ENCODE peak calls at places on chromosomes 3 and 15, in six cellular contexts. One of them, this sample, is unnamed. For H3K4me1, the result is how much of the 10 kb centered on the place peaks cover.

GRCh38 chr3:69683076-69683806 is 56.0 kb upstream of the MITF start:
- DNase-seq in H1: no peak
- DNase-seq in H9: no peak
- DNase-seq in trophoblast cell: no peak
- DNase-seq in mesenchymal stem cell: no peak
- DNase-seq in IMR-90: no peak
- DNase-seq in this sample: no peak

GRCh38 chr3:57757642-57758297 is 1.7 kb downstream of the SLMAP start:
- DNase-seq in H1: no peak
- DNase-seq in trophoblast cell: peak
- DNase-seq in H9: no peak
- DNase-seq in mesenchymal stem cell: peak
- DNase-seq in IMR-90: peak
- DNase-seq in this sample: peak

GRCh38 chr15:99424131-99424571 is 141.6 kb upstream of the MEF2A start:
- DNase-seq in trophoblast cell: no peak
- DNase-seq in mesenchymal stem cell: no peak
- DNase-seq in IMR-90: no peak
- DNase-seq in H9: no peak
- DNase-seq in H1: no peak
- DNase-seq in this sample: no peak

GRCh38 chr3:65672876-65673815 is 365.6 kb downstream of the MAGI1 start:
- DNase-seq in IMR-90: peak
- DNase-seq in H1: peak
- DNase-seq in trophoblast cell: peak
- DNase-seq in mesenchymal stem cell: peak
- DNase-seq in H9: peak
- DNase-seq in this sample: peak

GRCh38 chr15:68314563-68314962 is 37.0 kb downstream of the FEM1B start:
- DNase-seq in H1: no peak
- DNase-seq in IMR-90: peak
- DNase-seq in H9: peak
- DNase-seq in mesenchymal stem cell: peak
- DNase-seq in trophoblast cell: no peak
- DNase-seq in this sample: no peak

GRCh38 chr15:31389576-31389975 is 62.9 kb downstream of the KLF13 start:
- DNase-seq in IMR-90: no peak
- DNase-seq in trophoblast cell: no peak
- DNase-seq in mesenchymal stem cell: no peak
- DNase-seq in H9: no peak
- DNase-seq in H1: peak
- DNase-seq in this sample: no peak

GRCh38 chr15:25933456-25934158 is 70.5 kb upstream of the ATP10A start:
- DNase-seq in IMR-90: peak
- DNase-seq in H1: peak
- DNase-seq in mesenchymal stem cell: peak
- DNase-seq in H9: peak
- DNase-seq in trophoblast cell: peak
- DNase-seq in this sample: peak

GRCh38 chr15:91922701-91923279 is 69.3 kb downstream of the SLCO3A1 start:
- DNase-seq in IMR-90: no peak
- DNase-seq in trophoblast cell: no peak
- DNase-seq in H1: no peak
- DNase-seq in H9: no peak
- DNase-seq in mesenchymal stem cell: no peak
- DNase-seq in this sample: no peak

DNA sequence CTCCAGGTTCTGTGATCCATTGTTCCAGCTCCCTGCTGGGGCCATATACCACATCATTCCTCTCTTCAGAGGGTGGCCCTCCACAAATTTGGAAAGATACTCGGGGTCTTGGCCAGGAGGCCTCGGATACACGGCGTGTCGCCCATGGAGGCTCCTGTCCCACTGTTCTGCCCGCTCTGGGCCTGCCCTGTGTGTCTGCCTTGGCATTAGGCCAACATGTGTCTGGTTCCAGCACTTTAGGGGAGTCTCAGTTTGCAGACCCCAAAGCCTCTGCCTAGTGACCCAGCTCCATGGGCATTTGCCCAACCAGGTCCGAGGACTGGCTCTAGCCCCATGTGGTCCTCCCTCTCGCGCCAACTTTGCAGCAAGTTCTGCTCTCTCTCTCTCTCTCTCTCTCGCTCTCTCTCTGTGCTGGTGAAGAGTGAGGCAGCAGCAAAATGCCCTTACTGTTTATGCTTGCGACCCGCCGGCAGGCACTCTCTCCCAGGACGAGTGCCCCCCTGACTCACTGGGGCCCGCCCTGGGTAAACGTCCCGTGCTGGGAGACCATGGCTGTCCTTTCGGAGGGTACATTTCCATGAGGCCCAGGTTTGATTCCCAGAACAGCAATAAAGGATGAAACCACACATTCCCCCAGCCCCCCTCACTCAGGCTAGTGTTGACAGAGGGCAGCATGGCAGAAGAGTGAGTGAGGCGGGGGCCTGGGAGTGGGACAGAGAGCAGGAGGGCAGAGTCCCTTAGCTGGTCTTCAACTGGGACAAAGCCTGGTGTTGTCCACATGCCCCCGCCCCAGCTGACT is 77.9 kb downstream of the ISG20 start:
- DNase-seq in H9: no peak
- DNase-seq in trophoblast cell: no peak
- DNase-seq in H1: no peak
- DNase-seq in IMR-90: no peak
- DNase-seq in mesenchymal stem cell: no peak
- DNase-seq in this sample: no peak
- H4K91ac ChIP-seq in H9: no peak
- H4K91ac ChIP-seq in trophoblast cell: no peak
- H4K91ac ChIP-seq in H1: no peak
- H4K91ac ChIP-seq in IMR-90: no peak
- H4K91ac ChIP-seq in mesenchymal stem cell: peak
- H4K91ac ChIP-seq in this sample: no peak

GRCh38 chr3:12895391-12896205 is 54.2 kb upstream of the RPL32 start:
- DNase-seq in trophoblast cell: peak
- DNase-seq in H9: no peak
- DNase-seq in IMR-90: peak
- DNase-seq in H1: no peak
- DNase-seq in mesenchymal stem cell: peak
- DNase-seq in this sample: no peak

GRCh38 chr3:12894629-12895028 is 53.3 kb upstream of the RPL32 start:
- DNase-seq in IMR-90: peak
- DNase-seq in H9: no peak
- DNase-seq in H1: no peak
- DNase-seq in trophoblast cell: peak
- DNase-seq in mesenchymal stem cell: no peak
- DNase-seq in this sample: no peak

GRCh38 chr3:12898290-12898979 is 57.1 kb upstream of the RPL32 start:
- DNase-seq in trophoblast cell: no peak
- DNase-seq in mesenchymal stem cell: no peak
- DNase-seq in IMR-90: no peak
- DNase-seq in H1: no peak
- DNase-seq in H9: no peak
- DNase-seq in this sample: no peak

GRCh38 chr3:12897537-12898289 is 56.3 kb upstream of the RPL32 start:
- DNase-seq in IMR-90: no peak
- DNase-seq in trophoblast cell: peak
- DNase-seq in H9: no peak
- DNase-seq in mesenchymal stem cell: no peak
- DNase-seq in H1: no peak
- DNase-seq in this sample: no peak

DNA sequence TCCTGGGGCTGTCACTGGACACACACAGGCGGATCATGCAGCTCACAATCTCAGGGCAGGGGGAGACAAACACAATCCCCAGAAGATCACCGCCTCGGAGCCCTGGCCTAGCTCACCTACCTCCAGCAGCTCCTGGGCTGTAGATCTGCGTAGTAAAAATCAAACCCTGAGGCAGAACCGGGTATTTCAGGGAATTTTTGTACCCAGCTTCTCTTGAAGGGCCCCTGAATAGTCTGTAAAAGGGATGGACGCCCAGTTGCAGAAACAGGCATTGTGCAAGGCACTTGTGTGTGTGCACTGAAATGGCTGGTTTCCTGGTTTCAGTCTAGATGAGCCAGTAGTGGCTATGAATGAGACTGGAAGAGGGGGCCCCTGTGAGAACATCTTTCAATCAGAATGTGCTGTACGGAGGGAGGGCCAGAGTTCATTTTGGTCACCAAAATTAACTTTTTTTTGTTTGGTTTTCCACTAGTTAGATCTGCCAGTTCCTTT is 54.9 kb upstream of the RPL32 start:
- DNase-seq in mesenchymal stem cell: peak
- DNase-seq in trophoblast cell: no peak
- DNase-seq in IMR-90: peak
- DNase-seq in H9: no peak
- DNase-seq in H1: no peak
- DNase-seq in this sample: no peak
- H3K4me1 ChIP-seq in mesenchymal stem cell: under half
- H3K4me1 ChIP-seq in trophoblast cell: under half
- H3K4me1 ChIP-seq in IMR-90: under half
- H3K4me1 ChIP-seq in H9: under half
- H3K4me1 ChIP-seq in H1: under half
- H3K4me1 ChIP-seq in this sample: under half

GRCh38 chr15:73109751-73110150 is 57.5 kb downstream of the NEO1 start:
- DNase-seq in mesenchymal stem cell: no peak
- DNase-seq in IMR-90: no peak
- DNase-seq in H1: no peak
- DNase-seq in trophoblast cell: no peak
- DNase-seq in H9: no peak
- DNase-seq in this sample: no peak

GRCh38 chr15:73105064-73105463 is 52.8 kb downstream of the NEO1 start:
- DNase-seq in H1: no peak
- DNase-seq in mesenchymal stem cell: no peak
- DNase-seq in trophoblast cell: no peak
- DNase-seq in IMR-90: no peak
- DNase-seq in H9: no peak
- DNase-seq in this sample: no peak

GRCh38 chr15:73108676-73109075 is 56.4 kb downstream of the NEO1 start:
- DNase-seq in mesenchymal stem cell: no peak
- DNase-seq in IMR-90: no peak
- DNase-seq in H1: no peak
- DNase-seq in H9: no peak
- DNase-seq in trophoblast cell: no peak
- DNase-seq in this sample: no peak

GRCh38 chr15:73114064-73114463 is 61.8 kb downstream of the NEO1 start:
- DNase-seq in H9: peak
- DNase-seq in IMR-90: no peak
- DNase-seq in mesenchymal stem cell: no peak
- DNase-seq in H1: no peak
- DNase-seq in trophoblast cell: no peak
- DNase-seq in this sample: no peak

DNA sequence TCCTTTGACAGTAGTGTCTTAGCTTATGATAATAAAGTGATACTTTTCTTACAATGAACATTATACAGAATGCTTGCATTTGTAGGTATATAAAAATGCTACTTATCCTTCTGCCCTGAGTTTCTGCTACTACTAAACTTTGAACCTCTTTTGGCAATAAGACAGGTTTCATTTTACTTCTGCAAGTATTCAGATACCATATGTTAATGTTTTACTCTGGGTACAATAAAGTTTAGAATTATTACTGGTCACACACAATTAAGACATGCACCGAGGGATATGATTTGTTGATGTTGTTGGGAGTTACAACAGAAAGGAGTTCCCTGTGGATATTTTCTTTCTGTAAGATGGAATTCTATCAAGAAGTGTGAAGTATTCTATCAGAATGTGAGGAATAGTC is 58.0 kb downstream of the NEO1 start:
- DNase-seq in IMR-90: no peak
- DNase-seq in trophoblast cell: no peak
- DNase-seq in H1: no peak
- DNase-seq in mesenchymal stem cell: no peak
- DNase-seq in H9: no peak
- DNase-seq in this sample: no peak
- H4K91ac ChIP-seq in IMR-90: no peak
- H4K91ac ChIP-seq in trophoblast cell: no peak
- H4K91ac ChIP-seq in H1: no peak
- H4K91ac ChIP-seq in mesenchymal stem cell: no peak
- H4K91ac ChIP-seq in H9: no peak
- H4K91ac ChIP-seq in this sample: no peak

DNA sequence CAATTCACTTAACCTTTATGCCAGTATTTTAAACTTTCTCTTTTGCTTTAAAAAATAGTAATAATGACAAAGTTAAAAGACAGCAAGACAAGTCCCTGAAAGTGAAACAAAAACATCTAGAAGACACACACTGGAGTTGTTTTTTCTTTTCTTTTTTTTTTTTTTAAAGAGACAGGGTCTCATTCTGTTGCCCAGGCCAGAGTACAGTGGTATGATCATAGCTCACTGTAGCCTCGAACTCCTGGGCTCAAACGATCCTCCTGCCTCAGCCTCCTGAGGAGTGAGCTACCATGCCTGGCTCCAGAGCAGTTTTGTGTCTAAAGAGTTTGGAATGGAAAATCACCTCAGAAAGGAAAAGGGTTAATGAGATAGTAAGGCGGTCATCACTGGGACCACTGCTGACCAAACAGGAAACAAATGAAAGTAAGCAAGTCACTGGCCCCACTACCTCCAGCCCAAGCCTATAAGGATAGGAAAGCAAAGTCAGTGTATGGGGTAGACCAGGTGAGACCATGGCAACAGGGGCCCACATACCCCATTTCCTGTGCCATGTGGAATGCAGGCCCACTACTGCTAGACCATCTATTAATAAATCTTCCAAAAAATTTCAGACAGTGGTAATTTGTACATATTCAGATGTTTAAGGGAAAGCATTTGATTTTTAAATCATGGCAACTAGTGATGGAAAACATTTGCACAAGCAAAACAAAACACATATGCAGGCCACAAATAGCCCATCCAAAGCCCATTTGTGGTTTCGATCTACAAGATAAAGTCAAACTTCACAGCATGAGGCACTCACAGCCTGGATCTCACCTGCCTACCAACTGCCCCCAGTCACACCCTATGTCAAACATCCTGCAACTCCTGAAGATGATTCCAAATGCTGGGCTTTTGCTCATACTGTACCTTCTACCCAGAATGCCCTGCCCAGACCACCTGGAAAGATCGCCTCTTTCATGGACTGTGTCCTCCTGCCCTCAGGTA is 62.6 kb downstream of the OSBPL10 start:
- DNase-seq in mesenchymal stem cell: peak
- DNase-seq in H9: no peak
- DNase-seq in H1: no peak
- DNase-seq in IMR-90: no peak
- DNase-seq in trophoblast cell: no peak
- DNase-seq in this sample: no peak
- H3K4me1 ChIP-seq in mesenchymal stem cell: under half
- H3K4me1 ChIP-seq in H9: under half
- H3K4me1 ChIP-seq in H1: under half
- H3K4me1 ChIP-seq in IMR-90: under half
- H3K4me1 ChIP-seq in trophoblast cell: under half
- H3K4me1 ChIP-seq in this sample: under half

This sample was measured in neuronal stem cell.